ENCODE peak calls at places on chromosomes 11 and 22, in five cellular contexts. Q, J, D, W and N are unnamed samples.

GRCh38 chr11:45161252-45162063 is 15.0 kb downstream of the PRDM11 start:
- DNase-seq in Q (no peak), J (no peak), D (no peak), W (no peak), N (no peak)

GRCh38 chr22:25488244-25489020 is 76.0 kb upstream of the GRK3 start:
- DNase-seq in Q (peak; percentile 37), J (peak; percentile 4), D (no peak), W (no peak), N (no peak)

GRCh38 chr11:28701760-28702449 is 593.7 kb downstream of the METTL15 start:
- DNase-seq in Q (no peak), J (no peak), D (no peak), W (no peak), N (no peak)

GRCh38 chr22:38243007-38243775 is 29.6 kb downstream of the TMEM184B start:
- DNase-seq in Q (no peak), J (no peak), D (no peak), W (no peak), N (peak; percentile 93)

GRCh38 chr11:65862941-65863888 is 3.0 kb downstream of the MUS81 start:
- DNase-seq in Q (no peak), J (no peak), D (no peak), W (peak; percentile 6), N (peak; percentile 6)

GRCh38 chr22:23300476-23300875 is 120.2 kb downstream of the BCR start:
- DNase-seq in Q (no peak), J (no peak), D (no peak), W (no peak), N (no peak)

GRCh38 chr22:39908737-39909136 is 7.9 kb downstream of the GRAP2 start:
- DNase-seq in Q (peak; percentile 73), J (no peak), D (no peak), W (peak; percentile 50), N (no peak)

GRCh38 chr11:85182437-85183109 is 444.6 kb downstream of the DLG2 start:
- DNase-seq in Q (no peak), J (no peak), D (peak; percentile 23), W (no peak), N (no peak)

GRCh38 chr11:60931897-60932296 is 7.6 kb downstream of the TMEM132A start:
- DNase-seq in Q (no peak), J (no peak), D (no peak), W (no peak), N (no peak)

GRCh38 chr11:72716291-72716690 is 35.9 kb downstream of the ARAP1 start:
- DNase-seq in Q (no peak), J (no peak), D (no peak), W (no peak), N (no peak)

GRCh38 chr11:9672288-9672916 is 8.5 kb downstream of the SWAP70 start:
- DNase-seq in Q (no peak), J (no peak), D (no peak), W (no peak), N (no peak)

GRCh38 chr11:44617671-44618461 is 52.4 kb downstream of the CD82 start:
- DNase-seq in Q (no peak), J (no peak), D (no peak), W (no peak), N (no peak)

GRCh38 chr11:36019722-36020121 is 75.9 kb downstream of the LDLRAD3 start:
- DNase-seq in Q (no peak), J (no peak), D (no peak), W (no peak), N (no peak)

GRCh38 chr11:61912991-61913698 is 4.2 kb downstream of the RAB3IL1 start:
- DNase-seq in Q (no peak), J (no peak), D (peak; percentile 17), W (no peak), N (no peak)

GRCh38 chr11:32005786-32006406 is 85.0 kb upstream of the RCN1 start:
- DNase-seq in Q (no peak), J (no peak), D (no peak), W (no peak), N (no peak)

GRCh38 chr11:113667801-113668200 is 38.3 kb downstream of the TMPRSS5 start:
- DNase-seq in Q (peak; percentile 38), J (no peak), D (no peak), W (no peak), N (no peak)

GRCh38 chr11:25711008-25711407 is 620.9 kb upstream of the ANO3 start:
- DNase-seq in Q (no peak), J (no peak), D (no peak), W (no peak), N (no peak)

GRCh38 chr11:76803023-76803422 is 19.9 kb downstream of the TSKU start:
- DNase-seq in Q (no peak), J (no peak), D (no peak), W (no peak), N (no peak)

GRCh38 chr11:2927851-2928604 is 1.2 kb downstream of the PHLDA2 start:
- DNase-seq in Q (peak; percentile 38), J (no peak), D (no peak), W (no peak), N (no peak)

GRCh38 chr22:43152355-43153071 is 1.2 kb downstream of the TSPO start:
- DNase-seq in Q (peak; percentile 25), J (peak; percentile 55), D (no peak), W (peak; percentile 67), N (no peak)

GRCh38 chr11:33045551-33046255 is 6.3 kb downstream of the TCP11L1 start:
- DNase-seq in Q (no peak), J (no peak), D (no peak), W (no peak), N (no peak)

GRCh38 chr11:36069576-36070214 is 125.8 kb downstream of the LDLRAD3 start:
- DNase-seq in Q (no peak), J (no peak), D (peak; percentile 34), W (no peak), N (peak; percentile 32)